ENCODE peak calls at places on chromosomes 6 and 20, in ten cellular contexts. One of them, this sample, is unnamed. For H3K4me1, the result is how much of the 10 kb centered on the place peaks cover.

GRCh38 chr6:132819405-132820145 is 5.2 kb downstream of the RPS12 start:
- DNase-seq in fibroblast of lung: peak
- DNase-seq in OCI-LY7: peak
- DNase-seq in upper lobe of left lung: no peak
- DNase-seq in sigmoid colon: no peak
- DNase-seq in uterus: no peak
- DNase-seq in tibial nerve: no peak
- DNase-seq in mucosa of descending colon: no peak
- DNase-seq in PC-3: peak
- DNase-seq in CD8-positive, alpha-beta T cell: no peak
- DNase-seq in this sample: no peak

GRCh38 chr6:16438677-16439615 is 200.6 kb downstream of the GMPR start:
- DNase-seq in PC-3: peak
- DNase-seq in OCI-LY7: no peak
- DNase-seq in CD8-positive, alpha-beta T cell: no peak
- DNase-seq in sigmoid colon: no peak
- DNase-seq in mucosa of descending colon: no peak
- DNase-seq in upper lobe of left lung: no peak
- DNase-seq in tibial nerve: no peak
- DNase-seq in fibroblast of lung: peak
- DNase-seq in uterus: peak
- DNase-seq in this sample: no peak

GRCh38 chr6:125132058-125132457 is 21.5 kb upstream of the TPD52L1 start:
- DNase-seq in fibroblast of lung: no peak
- DNase-seq in PC-3: no peak
- DNase-seq in upper lobe of left lung: no peak
- DNase-seq in tibial nerve: no peak
- DNase-seq in sigmoid colon: no peak
- DNase-seq in mucosa of descending colon: no peak
- DNase-seq in OCI-LY7: no peak
- DNase-seq in uterus: no peak
- DNase-seq in CD8-positive, alpha-beta T cell: no peak
- DNase-seq in this sample: no peak

GRCh38 chr20:29409833-29410804 is 1847.3 kb upstream of the DEFB115 start:
- DNase-seq in upper lobe of left lung: peak
- DNase-seq in OCI-LY7: no peak
- DNase-seq in sigmoid colon: no peak
- DNase-seq in CD8-positive, alpha-beta T cell: no peak
- DNase-seq in PC-3: no peak
- DNase-seq in fibroblast of lung: no peak
- DNase-seq in mucosa of descending colon: no peak
- DNase-seq in uterus: no peak
- DNase-seq in tibial nerve: no peak
- DNase-seq in this sample: no peak

GRCh38 chr20:47661714-47662113 is 123.6 kb downstream of the SULF2 start:
- DNase-seq in mucosa of descending colon: no peak
- DNase-seq in uterus: no peak
- DNase-seq in PC-3: no peak
- DNase-seq in fibroblast of lung: no peak
- DNase-seq in sigmoid colon: no peak
- DNase-seq in tibial nerve: no peak
- DNase-seq in CD8-positive, alpha-beta T cell: no peak
- DNase-seq in OCI-LY7: no peak
- DNase-seq in upper lobe of left lung: no peak
- DNase-seq in this sample: no peak

GRCh38 chr6:55665224-55665587 is 86.2 kb upstream of the HMGCLL1 start:
- DNase-seq in uterus: no peak
- DNase-seq in fibroblast of lung: no peak
- DNase-seq in upper lobe of left lung: no peak
- DNase-seq in mucosa of descending colon: no peak
- DNase-seq in PC-3: no peak
- DNase-seq in sigmoid colon: no peak
- DNase-seq in tibial nerve: no peak
- DNase-seq in CD8-positive, alpha-beta T cell: no peak
- DNase-seq in OCI-LY7: no peak
- DNase-seq in this sample: no peak

GRCh38 chr6:3326179-3326971 is 67.6 kb downstream of the PSMG4 start:
- DNase-seq in tibial nerve: no peak
- DNase-seq in PC-3: no peak
- DNase-seq in mucosa of descending colon: no peak
- DNase-seq in CD8-positive, alpha-beta T cell: no peak
- DNase-seq in sigmoid colon: peak
- DNase-seq in uterus: no peak
- DNase-seq in fibroblast of lung: peak
- DNase-seq in OCI-LY7: no peak
- DNase-seq in upper lobe of left lung: no peak
- DNase-seq in this sample: no peak

GRCh38 chr6:94270040-94270689 is 850.8 kb upstream of the EPHA7 start:
- DNase-seq in OCI-LY7: no peak
- DNase-seq in mucosa of descending colon: no peak
- DNase-seq in upper lobe of left lung: no peak
- DNase-seq in sigmoid colon: no peak
- DNase-seq in tibial nerve: no peak
- DNase-seq in fibroblast of lung: no peak
- DNase-seq in uterus: no peak
- DNase-seq in CD8-positive, alpha-beta T cell: no peak
- DNase-seq in PC-3: no peak
- DNase-seq in this sample: no peak

GRCh38 chr6:39484276-39484675 is 161.8 kb upstream of the KCNK16 start:
- DNase-seq in OCI-LY7: no peak
- DNase-seq in tibial nerve: no peak
- DNase-seq in mucosa of descending colon: no peak
- DNase-seq in upper lobe of left lung: no peak
- DNase-seq in sigmoid colon: no peak
- DNase-seq in fibroblast of lung: no peak
- DNase-seq in CD8-positive, alpha-beta T cell: no peak
- DNase-seq in uterus: no peak
- DNase-seq in PC-3: no peak
- DNase-seq in this sample: no peak

GRCh38 chr6:56869346-56869745 is 85.6 kb upstream of the BEND6 start:
- DNase-seq in fibroblast of lung: no peak
- DNase-seq in sigmoid colon: no peak
- DNase-seq in OCI-LY7: no peak
- DNase-seq in uterus: no peak
- DNase-seq in CD8-positive, alpha-beta T cell: no peak
- DNase-seq in PC-3: no peak
- DNase-seq in mucosa of descending colon: no peak
- DNase-seq in tibial nerve: no peak
- DNase-seq in upper lobe of left lung: no peak
- DNase-seq in this sample: no peak

GRCh38 chr6:56864171-56864616 is 90.7 kb upstream of the BEND6 start:
- DNase-seq in uterus: no peak
- DNase-seq in OCI-LY7: no peak
- DNase-seq in upper lobe of left lung: no peak
- DNase-seq in PC-3: peak
- DNase-seq in sigmoid colon: no peak
- DNase-seq in mucosa of descending colon: no peak
- DNase-seq in tibial nerve: no peak
- DNase-seq in CD8-positive, alpha-beta T cell: no peak
- DNase-seq in fibroblast of lung: peak
- DNase-seq in this sample: no peak

GRCh38 chr6:56865081-56865875 is 89.6 kb upstream of the BEND6 start:
- DNase-seq in CD8-positive, alpha-beta T cell: no peak
- DNase-seq in upper lobe of left lung: no peak
- DNase-seq in uterus: no peak
- DNase-seq in OCI-LY7: no peak
- DNase-seq in mucosa of descending colon: no peak
- DNase-seq in PC-3: no peak
- DNase-seq in fibroblast of lung: no peak
- DNase-seq in sigmoid colon: no peak
- DNase-seq in tibial nerve: no peak
- DNase-seq in this sample: no peak

GRCh38 chr6:56868687-56869086 is 86.2 kb upstream of the BEND6 start:
- DNase-seq in upper lobe of left lung: no peak
- DNase-seq in OCI-LY7: no peak
- DNase-seq in CD8-positive, alpha-beta T cell: no peak
- DNase-seq in mucosa of descending colon: no peak
- DNase-seq in tibial nerve: no peak
- DNase-seq in fibroblast of lung: peak
- DNase-seq in uterus: no peak
- DNase-seq in sigmoid colon: no peak
- DNase-seq in PC-3: peak
- DNase-seq in this sample: no peak

GRCh38 chr6:56866917-56867522 is 87.9 kb upstream of the BEND6 start:
- DNase-seq in uterus: no peak
- DNase-seq in PC-3: peak
- DNase-seq in OCI-LY7: no peak
- DNase-seq in tibial nerve: no peak
- DNase-seq in fibroblast of lung: peak
- DNase-seq in CD8-positive, alpha-beta T cell: no peak
- DNase-seq in sigmoid colon: no peak
- DNase-seq in upper lobe of left lung: no peak
- DNase-seq in mucosa of descending colon: no peak
- DNase-seq in this sample: no peak
- H3K4me1 ChIP-seq in uterus: under half
- H3K4me1 ChIP-seq in PC-3: half or more
- H3K4me1 ChIP-seq in OCI-LY7: under half
- H3K4me1 ChIP-seq in tibial nerve: under half
- H3K4me1 ChIP-seq in fibroblast of lung: half or more
- H3K4me1 ChIP-seq in CD8-positive, alpha-beta T cell: under half
- H3K4me1 ChIP-seq in sigmoid colon: under half
- H3K4me1 ChIP-seq in upper lobe of left lung: under half
- H3K4me1 ChIP-seq in mucosa of descending colon: under half
- H3K4me1 ChIP-seq in this sample: under half

DNA sequence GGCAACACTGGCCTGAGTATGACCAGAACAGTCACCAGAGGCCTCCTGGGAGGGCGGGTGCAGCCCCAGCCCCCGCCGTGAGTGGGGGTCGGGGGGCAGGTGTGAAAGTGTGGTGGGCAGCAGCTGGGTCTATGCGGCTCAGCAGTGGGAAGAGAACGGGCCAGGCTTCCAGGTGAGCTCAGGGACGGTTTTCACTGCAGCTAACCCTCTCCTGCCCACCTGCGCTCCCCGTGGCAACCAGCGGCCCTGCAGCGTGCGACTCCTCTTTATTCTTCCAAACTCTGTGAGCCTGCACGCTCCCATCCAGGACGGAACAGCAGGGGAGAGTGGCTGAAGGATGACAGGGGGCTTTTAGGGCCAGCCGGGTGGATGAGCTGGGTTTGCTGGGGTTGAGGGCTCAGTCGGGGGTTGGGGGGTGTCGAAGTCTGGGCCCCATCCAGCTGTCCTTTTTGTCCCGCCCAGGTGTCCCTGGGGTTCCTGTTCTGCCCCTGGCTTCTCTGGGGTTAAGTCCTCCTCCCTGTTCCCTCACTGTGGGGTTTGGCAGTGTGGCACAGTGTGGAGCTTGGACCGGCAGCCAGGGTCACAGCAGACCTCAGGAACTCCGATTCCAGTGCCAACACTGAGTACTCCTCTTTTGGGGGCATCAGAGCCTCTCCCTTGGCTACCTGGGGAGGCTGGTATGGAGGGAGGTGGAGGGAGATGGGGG is 859 bp upstream of the BIRC7 start:
- DNase-seq in PC-3: peak
- DNase-seq in CD8-positive, alpha-beta T cell: no peak
- DNase-seq in uterus: no peak
- DNase-seq in sigmoid colon: no peak
- DNase-seq in upper lobe of left lung: peak
- DNase-seq in mucosa of descending colon: peak
- DNase-seq in tibial nerve: no peak
- DNase-seq in fibroblast of lung: no peak
- DNase-seq in OCI-LY7: peak
- DNase-seq in this sample: no peak
- TF ChIP-seq CTCF in PC-3: peak
- TF ChIP-seq CTCF in CD8-positive, alpha-beta T cell: peak
- TF ChIP-seq CTCF in uterus: no peak
- TF ChIP-seq CTCF in sigmoid colon: no peak
- TF ChIP-seq CTCF in upper lobe of left lung: peak
- TF ChIP-seq CTCF in mucosa of descending colon: no peak
- TF ChIP-seq CTCF in tibial nerve: peak
- TF ChIP-seq CTCF in fibroblast of lung: peak
- TF ChIP-seq CTCF in OCI-LY7: peak
- TF ChIP-seq CTCF in this sample: peak

DNA sequence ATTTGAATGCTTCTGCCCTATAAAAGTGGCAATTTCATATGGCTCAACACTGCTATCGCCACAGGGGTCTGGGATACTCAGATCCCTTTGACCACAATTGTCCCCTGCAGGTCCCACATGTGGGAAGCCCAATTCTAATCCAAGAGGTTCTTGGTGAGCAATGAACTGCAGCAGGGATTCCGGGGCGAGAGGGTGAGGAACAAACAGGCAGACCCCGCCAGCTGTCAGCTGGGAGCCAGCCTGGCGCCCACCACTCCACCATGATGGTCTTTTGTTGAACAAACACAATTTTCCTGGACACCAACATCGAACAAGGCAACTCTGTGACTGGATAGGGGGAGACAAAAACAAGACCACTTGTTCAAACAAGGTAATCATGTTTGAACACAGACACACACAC is 80.5 kb downstream of the TMEM242 start:
- DNase-seq in CD8-positive, alpha-beta T cell: no peak
- DNase-seq in uterus: no peak
- DNase-seq in tibial nerve: no peak
- DNase-seq in OCI-LY7: no peak
- DNase-seq in mucosa of descending colon: no peak
- DNase-seq in upper lobe of left lung: no peak
- DNase-seq in PC-3: no peak
- DNase-seq in fibroblast of lung: no peak
- DNase-seq in sigmoid colon: no peak
- DNase-seq in this sample: no peak
- H3K4me1 ChIP-seq in CD8-positive, alpha-beta T cell: under half
- H3K4me1 ChIP-seq in uterus: under half
- H3K4me1 ChIP-seq in tibial nerve: under half
- H3K4me1 ChIP-seq in OCI-LY7: under half
- H3K4me1 ChIP-seq in mucosa of descending colon: under half
- H3K4me1 ChIP-seq in upper lobe of left lung: under half
- H3K4me1 ChIP-seq in PC-3: under half
- H3K4me1 ChIP-seq in fibroblast of lung: under half
- H3K4me1 ChIP-seq in sigmoid colon: under half
- H3K4me1 ChIP-seq in this sample: under half

GRCh38 chr6:190596-191395 is 101.5 kb upstream of the DUSP22 start:
- DNase-seq in mucosa of descending colon: no peak
- DNase-seq in tibial nerve: no peak
- DNase-seq in CD8-positive, alpha-beta T cell: no peak
- DNase-seq in PC-3: peak
- DNase-seq in fibroblast of lung: no peak
- DNase-seq in uterus: no peak
- DNase-seq in upper lobe of left lung: no peak
- DNase-seq in sigmoid colon: no peak
- DNase-seq in OCI-LY7: peak
- DNase-seq in this sample: no peak
- TF ChIP-seq CTCF in mucosa of descending colon: no peak
- TF ChIP-seq CTCF in tibial nerve: no peak
- TF ChIP-seq CTCF in CD8-positive, alpha-beta T cell: no peak
- TF ChIP-seq CTCF in PC-3: peak
- TF ChIP-seq CTCF in fibroblast of lung: no peak
- TF ChIP-seq CTCF in uterus: no peak
- TF ChIP-seq CTCF in upper lobe of left lung: no peak
- TF ChIP-seq CTCF in sigmoid colon: no peak
- TF ChIP-seq CTCF in OCI-LY7: peak
- TF ChIP-seq CTCF in this sample: no peak

GRCh38 chr6:37688088-37688850 is 9.4 kb downstream of the MDGA1 start:
- DNase-seq in CD8-positive, alpha-beta T cell: no peak
- DNase-seq in uterus: no peak
- DNase-seq in fibroblast of lung: no peak
- DNase-seq in tibial nerve: no peak
- DNase-seq in mucosa of descending colon: no peak
- DNase-seq in sigmoid colon: no peak
- DNase-seq in OCI-LY7: peak
- DNase-seq in upper lobe of left lung: no peak
- DNase-seq in PC-3: no peak
- DNase-seq in this sample: no peak
- H3K4me1 ChIP-seq in CD8-positive, alpha-beta T cell: under half
- H3K4me1 ChIP-seq in uterus: under half
- H3K4me1 ChIP-seq in fibroblast of lung: under half
- H3K4me1 ChIP-seq in tibial nerve: under half
- H3K4me1 ChIP-seq in mucosa of descending colon: under half
- H3K4me1 ChIP-seq in sigmoid colon: under half
- H3K4me1 ChIP-seq in OCI-LY7: under half
- H3K4me1 ChIP-seq in upper lobe of left lung: under half
- H3K4me1 ChIP-seq in PC-3: under half
- H3K4me1 ChIP-seq in this sample: under half

GRCh38 chr6:142378138-142378875 is 76.5 kb downstream of the ADGRG6 start:
- DNase-seq in CD8-positive, alpha-beta T cell: no peak
- DNase-seq in OCI-LY7: no peak
- DNase-seq in upper lobe of left lung: no peak
- DNase-seq in uterus: no peak
- DNase-seq in fibroblast of lung: peak
- DNase-seq in mucosa of descending colon: no peak
- DNase-seq in sigmoid colon: no peak
- DNase-seq in PC-3: peak
- DNase-seq in tibial nerve: no peak
- DNase-seq in this sample: no peak
- TF ChIP-seq CTCF in CD8-positive, alpha-beta T cell: no peak
- TF ChIP-seq CTCF in OCI-LY7: no peak
- TF ChIP-seq CTCF in upper lobe of left lung: no peak
- TF ChIP-seq CTCF in uterus: no peak
- TF ChIP-seq CTCF in fibroblast of lung: no peak
- TF ChIP-seq CTCF in mucosa of descending colon: no peak
- TF ChIP-seq CTCF in sigmoid colon: no peak
- TF ChIP-seq CTCF in PC-3: no peak
- TF ChIP-seq CTCF in tibial nerve: no peak
- TF ChIP-seq CTCF in this sample: no peak